ENCODE peak calls at places on chromosomes 5 and 9, in five cellular contexts. D is mesothelial cell of epicardium, F is heart right ventricle, M is fibroblast of the aortic adventitia, R is WERI-Rb-1. Y is an unnamed sample.

GRCh38 chr5:146233441-146233840 is 30.0 kb downstream of the RBM27 start:
- DNase-seq in M (peak), F (peak), D (no peak), R (no peak), Y (no peak)

GRCh38 chr9:78035369-78035993 is 3.9 kb upstream of the GNAQ start:
- DNase-seq in R (peak), F (peak), D (no peak), M (peak), Y (no peak)

GRCh38 chr5:112419596-112420110 is 576 bp upstream of the EPB41L4A start:
- DNase-seq in R (peak), F (peak), D (peak), M (no peak), Y (peak)

GRCh38 chr9:113919825-113920224 is 43.7 kb downstream of the ZNF618 start:
- DNase-seq in F (no peak), D (no peak), M (no peak), R (no peak), Y (no peak)

GRCh38 chr9:33256236-33256635 is 8.3 kb downstream of the BAG1 start:
- DNase-seq in D (no peak), M (no peak), F (no peak), R (no peak), Y (no peak)

GRCh38 chr5:132674671-132675506 is 1.1 kb downstream of the IL4 start:
- DNase-seq in M (peak), F (no peak), D (no peak), R (no peak), Y (no peak)

GRCh38 chr9:112755675-112756074 is 5.1 kb downstream of the SNX30 start:
- DNase-seq in D (no peak), F (peak), M (peak), R (no peak), Y (no peak)

GRCh38 chr5:54719384-54720306 is 202.1 kb downstream of the SNX18 start:
- DNase-seq in R (no peak), F (peak), M (peak), D (no peak), Y (no peak)

GRCh38 chr9:15308511-15308910 is 1.5 kb upstream of the TTC39B start:
- DNase-seq in F (no peak), R (no peak), D (no peak), M (peak), Y (no peak)

GRCh38 chr5:38135486-38136031 is 122.8 kb upstream of the EGFLAM start:
- DNase-seq in M (no peak), R (no peak), F (no peak), D (no peak), Y (no peak)

GRCh38 chr5:14628346-14628745 is 36.2 kb upstream of the OTULIN start:
- DNase-seq in D (peak), R (no peak), F (peak), M (peak), Y (no peak)

GRCh38 chr9:105722099-105722498 is 27.8 kb downstream of the TMEM38B start:
- DNase-seq in D (no peak), F (no peak), M (no peak), R (no peak), Y (no peak)

GRCh38 chr5:144467795-144468194 is 297.1 kb downstream of the KCTD16 start:
- DNase-seq in R (peak), F (peak), M (peak), D (no peak), Y (no peak)

GRCh38 chr5:162068412-162068811 is 839 bp downstream of the GABRG2 start:
- DNase-seq in F (peak), M (no peak), R (no peak), D (peak), Y (no peak)

GRCh38 chr5:146860213-146860891 is 18.2 kb downstream of the PPP2R2B start:
- DNase-seq in M (no peak), F (no peak), D (no peak), R (no peak), Y (no peak)

GRCh38 chr5:55160493-55161209 is 680 bp downstream of the GPX8 start:
- DNase-seq in R (no peak), D (no peak), M (peak), F (peak), Y (no peak)

GRCh38 chr9:79902937-79903600 is 331.3 kb downstream of the TLE4 start:
- DNase-seq in D (no peak), R (no peak), F (no peak), M (no peak), Y (no peak)

GRCh38 chr5:147857302-147858129 is 21.0 kb upstream of the SCGB3A2 start:
- DNase-seq in R (peak), F (peak), D (no peak), M (peak), Y (no peak)

GRCh38 chr5:61289669-61290363 is 42.2 kb upstream of the ZSWIM6 start:
- DNase-seq in M (no peak), F (no peak), D (no peak), R (no peak), Y (no peak)

GRCh38 chr9:136529516-136530471 is 16.1 kb downstream of the NOTCH1 start:
- DNase-seq in F (peak), R (no peak), D (no peak), M (no peak), Y (no peak)

GRCh38 chr9:126698251-126698650 is 84.5 kb downstream of the LMX1B start:
- DNase-seq in R (no peak), M (no peak), D (no peak), F (no peak), Y (peak)

GRCh38 chr5:53008751-53009150 is 19.6 kb downstream of the ITGA2 start:
- DNase-seq in M (no peak), D (no peak), R (no peak), F (no peak), Y (no peak)

GRCh38 chr9:108296056-108296455 is 559.7 kb downstream of the ACTL7B start:
- DNase-seq in R (no peak), M (peak), F (no peak), D (no peak), Y (no peak)

GRCh38 chr9:132631280-132631679 is 38.5 kb downstream of the DDX31 start:
- DNase-seq in D (no peak), R (no peak), F (no peak), M (peak), Y (no peak)
- TF ChIP-seq CTCF in D (no peak), R (no peak), F (no peak), M (no peak), Y (no peak)

DNA sequence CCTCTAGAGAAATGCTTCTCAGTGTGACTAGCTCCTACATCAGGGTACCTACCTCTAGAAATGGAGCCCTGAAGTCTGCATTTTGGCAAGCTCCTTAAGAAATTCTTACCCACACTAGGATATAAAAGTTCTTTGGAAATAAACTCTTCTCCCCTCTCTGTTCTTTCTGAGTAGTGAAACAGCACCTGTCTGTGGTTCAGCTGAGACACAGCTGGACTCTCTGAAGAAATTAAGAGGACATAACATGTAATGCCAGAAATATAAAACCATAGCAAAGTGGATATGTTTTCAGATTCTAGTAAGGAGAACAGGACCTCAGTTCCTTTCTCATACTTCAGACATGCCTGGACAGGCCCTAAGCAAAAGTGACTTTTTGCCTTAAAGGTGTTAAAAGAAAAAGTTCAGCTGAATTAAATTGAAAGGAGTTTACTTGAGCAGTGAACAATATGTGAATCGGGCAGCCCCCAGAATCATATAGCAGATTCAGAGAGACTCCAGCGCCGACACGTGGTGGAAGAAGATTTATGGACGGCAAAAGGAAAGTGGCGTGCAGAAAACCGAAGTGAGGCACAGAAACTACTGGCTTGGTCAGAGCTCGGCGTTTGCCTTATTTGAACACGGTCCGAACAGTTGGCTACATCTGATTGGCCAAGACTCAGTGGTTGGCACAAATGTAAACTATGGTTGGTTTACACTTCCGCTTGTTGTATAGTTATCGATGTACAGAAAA is 64.5 kb downstream of the PRKACG start:
- DNase-seq in D (no peak), M (peak), F (peak), R (peak), Y (no peak)
- TF ChIP-seq CTCF in D (no peak), M (no peak), F (peak), R (peak), Y (peak)

DNA sequence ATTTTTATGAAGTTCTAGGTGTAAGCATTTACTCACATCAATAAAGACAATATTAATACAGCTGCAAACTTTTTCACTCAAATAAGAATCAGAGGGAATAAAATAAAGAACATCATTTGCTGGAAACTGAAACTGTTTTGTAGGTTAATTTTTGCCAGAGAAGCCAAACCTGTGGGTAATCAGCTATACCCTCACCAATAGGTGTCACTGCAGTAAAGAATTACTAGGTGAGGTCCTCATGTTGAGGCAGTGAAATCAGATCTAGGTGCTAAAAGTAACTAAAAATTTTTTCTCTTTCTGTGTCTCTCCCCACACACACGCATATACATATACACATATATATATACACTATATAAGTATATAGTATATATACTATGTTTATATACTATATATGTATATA is 1016.3 kb upstream of the SEMA6A start:
- DNase-seq in R (peak), M (no peak), F (no peak), D (no peak), Y (no peak)
- TF ChIP-seq CTCF in R (peak), M (no peak), F (peak), D (no peak), Y (peak)

GRCh38 chr5:32692066-32692746 is 18.9 kb upstream of the NPR3 start:
- DNase-seq in D (no peak), F (no peak), R (no peak), M (peak), Y (no peak)

GRCh38 chr5:32687167-32687831 is 23.8 kb upstream of the NPR3 start:
- DNase-seq in F (peak), M (peak), R (no peak), D (no peak), Y (no peak)

GRCh38 chr5:32684261-32684660 is 26.9 kb upstream of the NPR3 start:
- DNase-seq in R (no peak), D (no peak), F (no peak), M (no peak), Y (no peak)

GRCh38 chr5:32690153-32690552 is 21.0 kb upstream of the NPR3 start:
- DNase-seq in D (no peak), F (no peak), M (no peak), R (no peak), Y (no peak)
- TF ChIP-seq CTCF in D (no peak), F (peak), M (peak), R (peak), Y (no peak)

GRCh38 chr5:149470942-149471341 is 80.3 kb downstream of the CSNK1A1 start:
- DNase-seq in M (no peak), D (no peak), F (no peak), R (no peak), Y (no peak)
- TF ChIP-seq CTCF in M (no peak), D (no peak), F (no peak), R (no peak), Y (no peak)

DNA sequence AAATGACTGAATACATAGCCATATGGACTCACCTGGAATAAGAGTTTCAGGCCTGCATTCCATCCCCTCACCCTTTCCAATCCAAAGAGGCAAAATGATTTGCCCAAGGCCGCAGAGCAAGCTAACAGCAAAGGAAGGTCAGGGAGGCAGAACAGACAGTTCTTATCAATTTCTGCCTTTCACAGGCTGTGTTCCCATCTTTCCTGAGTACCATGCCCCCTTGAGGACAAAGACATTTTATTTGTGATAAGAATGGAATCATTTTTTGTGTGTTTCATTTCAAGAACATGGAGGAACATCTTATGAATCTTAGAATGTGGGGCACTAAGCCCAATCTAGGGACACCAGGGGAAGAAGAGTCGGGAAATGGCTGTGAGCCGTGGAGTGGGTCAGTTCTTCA is 13.9 kb downstream of the LHFPL2 start:
- DNase-seq in R (no peak), F (no peak), M (peak), D (no peak), Y (no peak)
- TF ChIP-seq CTCF in R (peak), F (no peak), M (no peak), D (no peak), Y (peak)

DNA sequence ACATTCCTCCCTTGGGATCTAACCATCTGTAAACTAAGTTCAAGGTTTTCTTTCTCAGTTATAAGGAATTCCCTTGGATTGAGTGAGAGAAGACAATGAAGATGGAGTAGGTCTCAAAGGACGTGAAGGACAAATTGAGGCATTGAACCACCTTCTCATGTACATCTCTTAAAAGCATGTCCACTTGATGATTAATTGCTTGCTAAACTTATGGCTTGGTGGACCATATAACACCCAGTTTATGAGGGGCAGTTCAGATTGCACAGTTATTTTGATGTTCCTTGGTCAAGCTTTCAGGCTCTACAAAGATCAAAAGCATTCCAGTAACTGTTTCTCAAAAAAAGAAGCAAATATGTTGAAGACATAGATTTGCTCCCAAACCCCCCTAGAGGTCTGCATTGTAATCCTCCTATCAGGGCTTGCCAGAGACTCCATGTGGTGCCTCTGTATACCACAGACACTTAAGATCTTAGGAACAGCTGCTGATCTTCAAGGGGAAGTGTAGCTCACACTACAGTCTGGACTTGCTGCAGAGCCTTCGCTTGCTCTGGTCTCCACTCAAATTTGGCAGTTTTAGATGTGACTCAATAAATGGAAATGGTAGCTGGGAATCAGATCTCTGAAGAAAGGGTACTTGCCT is 56.9 kb upstream of the ALDH1A1 start:
- DNase-seq in D (no peak), R (no peak), M (no peak), F (no peak), Y (no peak)
- TF ChIP-seq CTCF in D (no peak), R (no peak), M (no peak), F (no peak), Y (no peak)